ENCODE peak calls at places on chromosomes 11 and 22, in four cellular contexts. N is OCI-LY7, W is GM06990, M is brain microvascular endothelial cell. O is an unnamed sample.

GRCh38 chr11:6402561-6402981 is 12.3 kb downstream of the SMPD1 start:
- DNase-seq in M (no peak), W (peak; percentile 68), N (peak; percentile 95), O (no peak)

GRCh38 chr11:123308077-123308476 is 113.0 kb upstream of the CLMP start:
- DNase-seq in W (no peak), M (no peak), N (no peak), O (no peak)

GRCh38 chr22:39518996-39519680 is 1.2 kb upstream of the ATF4 start:
- DNase-seq in W (no peak), N (peak; percentile 34), M (peak; percentile 52), O (no peak)

GRCh38 chr22:24244144-24244787 is 616 bp downstream of the GGT5 start:
- DNase-seq in N (peak; percentile 30), M (peak; percentile 75), W (no peak), O (no peak)

GRCh38 chr11:46698597-46698996 is 1.8 kb downstream of the ARHGAP1 start:
- DNase-seq in W (no peak), N (no peak), M (no peak), O (no peak)

GRCh38 chr11:133809525-133810178 is 35.7 kb downstream of the SPATA19 start:
- DNase-seq in W (no peak), M (no peak), N (no peak), O (no peak)

GRCh38 chr11:75105462-75105925 is 8.8 kb upstream of the OR2AT4 start:
- DNase-seq in N (no peak), W (no peak), M (peak; percentile 46), O (no peak)

GRCh38 chr11:128716661-128717210 is 22.9 kb downstream of the FLI1 start:
- DNase-seq in N (peak; percentile 55), M (peak; percentile 53), W (peak; percentile 48), O (no peak)

GRCh38 chr11:28470180-28470579 is 362.0 kb downstream of the METTL15 start:
- DNase-seq in N (no peak), W (no peak), M (no peak), O (no peak)

GRCh38 chr11:119065369-119065768 is 2.2 kb upstream of the VPS11 start:
- DNase-seq in W (no peak), M (peak; percentile 31), N (peak; percentile 61), O (no peak)
- TF ChIP-seq CTCF in W (peak; percentile 72), M (peak; percentile 78), N (peak; percentile 83), O (no peak)

GRCh38 chr22:19723990-19724827 is 870 bp downstream of the GP1BB start:
- DNase-seq in M (no peak), N (peak; percentile 28), W (peak; percentile 55), O (no peak)
- TF ChIP-seq CTCF in M (no peak), N (peak; percentile 28), W (no peak), O (no peak)

GRCh38 chr11:36564376-36565032 is 3.3 kb upstream of the RAG1 start:
- DNase-seq in W (no peak), N (peak; percentile 50), M (peak; percentile 53), O (no peak)

GRCh38 chr11:36565033-36565610 is 2.7 kb upstream of the RAG1 start:
- DNase-seq in W (no peak), M (no peak), N (no peak), O (no peak)

GRCh38 chr11:36566407-36567053 is 1.3 kb upstream of the RAG1 start:
- DNase-seq in M (no peak), W (no peak), N (no peak), O (no peak)

GRCh38 chr11:36569095-36569494 is 1.3 kb downstream of the RAG1 start:
- DNase-seq in M (no peak), N (no peak), W (no peak), O (no peak)

DNA sequence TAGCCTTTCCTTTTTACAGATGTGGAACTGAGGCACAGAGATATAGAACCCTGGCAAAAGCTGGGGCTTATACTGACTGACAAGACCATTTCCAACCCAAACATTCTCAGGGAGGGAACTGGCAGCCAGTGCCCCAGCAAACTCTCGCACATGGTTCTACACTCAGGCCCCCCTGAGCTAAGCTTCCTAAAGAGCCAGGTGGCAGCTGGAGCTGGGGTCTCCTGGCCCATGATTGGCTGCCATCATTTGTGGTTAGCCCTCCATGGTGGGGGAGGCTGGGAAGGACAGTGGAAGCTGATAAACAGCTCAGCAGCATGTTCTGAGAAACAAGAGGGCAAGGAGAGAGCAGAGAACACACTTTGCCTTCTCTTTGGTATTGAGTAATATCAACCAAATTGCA is at the start of gene RAG1:
- DNase-seq in W (no peak), M (no peak), N (no peak), O (no peak)
- TF ChIP-seq CTCF in W (no peak), M (no peak), N (no peak), O (no peak)

GRCh38 chr11:118791015-118791960 is at the start of gene DDX6:
- DNase-seq in N (peak; percentile 89), M (peak; percentile 83), W (peak; percentile 88), O (peak; percentile 87)
- TF ChIP-seq CTCF in N (peak; percentile 63), M (peak; percentile 40), W (peak; percentile 35), O (no peak)

GRCh38 chr11:131893103-131893502 is 522.7 kb downstream of the NTM start:
- DNase-seq in M (no peak), N (no peak), W (peak; percentile 72), O (no peak)

GRCh38 chr11:131886201-131886600 is 515.8 kb downstream of the NTM start:
- DNase-seq in N (no peak), M (no peak), W (no peak), O (no peak)

GRCh38 chr11:131889146-131889577 is 518.7 kb downstream of the NTM start:
- DNase-seq in W (peak; percentile 62), M (peak; percentile 94), N (no peak), O (no peak)

GRCh38 chr11:131888230-131888826 is 517.9 kb downstream of the NTM start:
- DNase-seq in M (peak; percentile 94), N (no peak), W (no peak), O (no peak)

DNA sequence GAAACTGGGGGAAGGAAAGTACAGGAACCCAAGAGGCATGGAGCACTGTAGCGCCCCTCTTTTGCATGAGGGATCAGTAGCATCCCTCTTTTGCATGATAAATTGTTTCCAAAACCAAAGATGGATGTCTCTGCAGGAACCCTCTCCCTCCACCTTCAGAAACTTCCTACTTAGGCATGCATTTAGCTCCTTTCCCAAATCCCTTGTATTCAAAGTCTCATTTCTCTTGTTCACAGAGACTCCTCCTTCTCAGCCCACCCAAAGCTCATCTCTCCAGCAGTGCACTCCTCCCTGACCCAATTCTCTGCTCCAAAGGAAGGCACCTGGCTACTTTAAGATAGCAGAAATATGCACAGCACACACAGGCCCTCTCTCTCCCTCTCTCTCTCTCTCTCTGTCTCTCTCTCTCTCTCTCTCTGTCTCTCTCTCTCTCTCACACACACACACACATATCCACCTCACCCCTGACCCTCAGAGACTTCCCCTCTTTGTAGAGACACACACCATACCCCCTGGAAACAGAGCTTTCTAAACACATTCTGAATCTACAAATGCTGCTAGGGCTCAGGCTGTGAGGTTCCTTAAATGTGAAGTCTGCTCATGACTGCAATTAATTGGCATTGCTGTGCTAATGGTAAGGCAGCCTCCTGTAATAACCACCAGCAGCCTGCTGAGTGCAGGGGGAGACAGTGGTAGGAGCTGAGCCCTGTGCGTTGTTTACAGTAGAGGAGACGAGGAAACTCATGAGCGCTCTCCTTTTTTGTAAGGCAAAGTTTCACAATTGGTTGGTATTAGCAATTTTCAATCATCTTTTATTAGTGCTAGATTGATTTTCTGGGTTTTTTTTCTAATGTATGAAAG is 519.6 kb downstream of the NTM start:
- DNase-seq in N (no peak), M (no peak), W (no peak), O (no peak)
- TF ChIP-seq CTCF in N (no peak), M (peak; percentile 51), W (no peak), O (no peak)